ENCODE peak calls at places on chromosomes 12 and 14, in five cellular contexts. One of them, this sample, is unnamed.
A peak's percentile ranks its signal among the peaks of the same experiment; 100 is the strongest.

GRCh38 chr12:108722992-108723766 is 8.1 kb downstream of the CORO1C start:
- DNase-seq in cardiac muscle cell: peak; percentile 71
- DNase-seq in H1: no peak
- DNase-seq in CD8-positive, alpha-beta memory T cell: no peak
- DNase-seq in left ventricle myocardium inferior: no peak
- DNase-seq in this sample: no peak

GRCh38 chr14:94451091-94451751 is 1.4 kb downstream of the SERPINA11 start:
- DNase-seq in H1: no peak
- DNase-seq in CD8-positive, alpha-beta memory T cell: no peak
- DNase-seq in cardiac muscle cell: no peak
- DNase-seq in left ventricle myocardium inferior: no peak
- DNase-seq in this sample: no peak

GRCh38 chr12:32233568-32233967 is 126.9 kb downstream of the BICD1 start:
- DNase-seq in left ventricle myocardium inferior: no peak
- DNase-seq in cardiac muscle cell: no peak
- DNase-seq in CD8-positive, alpha-beta memory T cell: no peak
- DNase-seq in H1: no peak
- DNase-seq in this sample: no peak

GRCh38 chr12:111384596-111384995 is 15.7 kb upstream of the PHETA1 start:
- DNase-seq in cardiac muscle cell: no peak
- DNase-seq in CD8-positive, alpha-beta memory T cell: no peak
- DNase-seq in left ventricle myocardium inferior: no peak
- DNase-seq in H1: no peak
- DNase-seq in this sample: no peak

GRCh38 chr14:100858838-100859220 is 32.9 kb downstream of the MEG3 start:
- DNase-seq in H1: no peak
- DNase-seq in left ventricle myocardium inferior: no peak
- DNase-seq in CD8-positive, alpha-beta memory T cell: no peak
- DNase-seq in cardiac muscle cell: no peak
- DNase-seq in this sample: no peak

GRCh38 chr14:95233702-95234241 is 76.4 kb upstream of the DICER1 start:
- DNase-seq in left ventricle myocardium inferior: peak; percentile 62
- DNase-seq in CD8-positive, alpha-beta memory T cell: no peak
- DNase-seq in cardiac muscle cell: peak; percentile 40
- DNase-seq in H1: no peak
- DNase-seq in this sample: peak; percentile 61

GRCh38 chr14:42140831-42141279 is 534.2 kb downstream of the LRFN5 start:
- DNase-seq in H1: no peak
- DNase-seq in cardiac muscle cell: peak; percentile 4
- DNase-seq in CD8-positive, alpha-beta memory T cell: no peak
- DNase-seq in left ventricle myocardium inferior: no peak
- DNase-seq in this sample: no peak

GRCh38 chr14:33839193-33840076 is 111.4 kb downstream of the EGLN3 start:
- DNase-seq in cardiac muscle cell: peak; percentile 67
- DNase-seq in left ventricle myocardium inferior: no peak
- DNase-seq in H1: no peak
- DNase-seq in CD8-positive, alpha-beta memory T cell: peak; percentile 18
- DNase-seq in this sample: no peak

GRCh38 chr12:68119250-68119649 is 40.3 kb downstream of the IFNG start:
- DNase-seq in CD8-positive, alpha-beta memory T cell: no peak
- DNase-seq in H1: no peak
- DNase-seq in left ventricle myocardium inferior: no peak
- DNase-seq in cardiac muscle cell: no peak
- DNase-seq in this sample: no peak

GRCh38 chr12:27424631-27425230 is 21.8 kb upstream of the SMCO2 start:
- DNase-seq in CD8-positive, alpha-beta memory T cell: no peak
- DNase-seq in H1: no peak
- DNase-seq in cardiac muscle cell: peak; percentile 88
- DNase-seq in left ventricle myocardium inferior: no peak
- DNase-seq in this sample: no peak

GRCh38 chr14:81504864-81505263 is 28.8 kb downstream of the SEL1L start:
- DNase-seq in left ventricle myocardium inferior: no peak
- DNase-seq in CD8-positive, alpha-beta memory T cell: no peak
- DNase-seq in H1: no peak
- DNase-seq in cardiac muscle cell: no peak
- DNase-seq in this sample: no peak

GRCh38 chr12:123805119-123805518 is 43.0 kb downstream of the DNAH10 start:
- DNase-seq in left ventricle myocardium inferior: no peak
- DNase-seq in H1: no peak
- DNase-seq in CD8-positive, alpha-beta memory T cell: no peak
- DNase-seq in cardiac muscle cell: no peak
- DNase-seq in this sample: no peak

GRCh38 chr12:32688786-32689185 is 9.7 kb downstream of the DNM1L start:
- DNase-seq in CD8-positive, alpha-beta memory T cell: no peak
- DNase-seq in cardiac muscle cell: no peak
- DNase-seq in H1: no peak
- DNase-seq in left ventricle myocardium inferior: no peak
- DNase-seq in this sample: no peak

GRCh38 chr14:94307410-94307992 is 14.4 kb upstream of the SERPINA10 start:
- DNase-seq in cardiac muscle cell: no peak
- DNase-seq in CD8-positive, alpha-beta memory T cell: no peak
- DNase-seq in left ventricle myocardium inferior: no peak
- DNase-seq in H1: no peak
- DNase-seq in this sample: no peak

GRCh38 chr14:80901813-80902212 is 39.7 kb downstream of the CEP128 start:
- DNase-seq in CD8-positive, alpha-beta memory T cell: no peak
- DNase-seq in H1: no peak
- DNase-seq in cardiac muscle cell: no peak
- DNase-seq in left ventricle myocardium inferior: no peak
- DNase-seq in this sample: no peak

GRCh38 chr12:10400829-10401228 is 8.7 kb downstream of the KLRC4 start:
- DNase-seq in cardiac muscle cell: no peak
- DNase-seq in H1: no peak
- DNase-seq in CD8-positive, alpha-beta memory T cell: no peak
- DNase-seq in left ventricle myocardium inferior: no peak
- DNase-seq in this sample: no peak

GRCh38 chr14:105460616-105461015 is 14.0 kb upstream of the CRIP2 start:
- DNase-seq in left ventricle myocardium inferior: no peak
- DNase-seq in CD8-positive, alpha-beta memory T cell: no peak
- DNase-seq in H1: no peak
- DNase-seq in cardiac muscle cell: no peak
- DNase-seq in this sample: no peak

GRCh38 chr12:52508211-52508610 is 12.0 kb downstream of the KRT5 start:
- DNase-seq in cardiac muscle cell: no peak
- DNase-seq in H1: no peak
- DNase-seq in CD8-positive, alpha-beta memory T cell: no peak
- DNase-seq in left ventricle myocardium inferior: no peak
- DNase-seq in this sample: no peak

GRCh38 chr12:49482095-49483051 is 56.5 kb upstream of the KCNH3 start:
- DNase-seq in left ventricle myocardium inferior: no peak
- DNase-seq in H1: no peak
- DNase-seq in CD8-positive, alpha-beta memory T cell: no peak
- DNase-seq in cardiac muscle cell: no peak
- DNase-seq in this sample: no peak

GRCh38 chr12:2492166-2492705 is 302.5 kb upstream of the FKBP4 start:
- DNase-seq in left ventricle myocardium inferior: no peak
- DNase-seq in cardiac muscle cell: no peak
- DNase-seq in H1: no peak
- DNase-seq in CD8-positive, alpha-beta memory T cell: no peak
- DNase-seq in this sample: no peak

GRCh38 chr12:120115692-120116442 is 686 bp downstream of the RAB35 start:
- DNase-seq in cardiac muscle cell: peak; percentile 39
- DNase-seq in left ventricle myocardium inferior: peak; percentile 30
- DNase-seq in H1: no peak
- DNase-seq in CD8-positive, alpha-beta memory T cell: no peak
- DNase-seq in this sample: peak; percentile 61

GRCh38 chr14:69559581-69560011 is 15.1 kb downstream of the CCDC177 start:
- DNase-seq in H1: no peak
- DNase-seq in CD8-positive, alpha-beta memory T cell: no peak
- DNase-seq in cardiac muscle cell: no peak
- DNase-seq in left ventricle myocardium inferior: no peak
- DNase-seq in this sample: no peak

GRCh38 chr12:80165741-80166140 is 66.4 kb downstream of the OTOGL start:
- DNase-seq in CD8-positive, alpha-beta memory T cell: no peak
- DNase-seq in left ventricle myocardium inferior: no peak
- DNase-seq in cardiac muscle cell: no peak
- DNase-seq in H1: no peak
- DNase-seq in this sample: no peak

GRCh38 chr12:116598341-116599284 is 39.4 kb downstream of the MAP1LC3B2 start:
- DNase-seq in left ventricle myocardium inferior: peak; percentile 21
- DNase-seq in cardiac muscle cell: no peak
- DNase-seq in H1: no peak
- DNase-seq in CD8-positive, alpha-beta memory T cell: no peak
- DNase-seq in this sample: no peak

GRCh38 chr14:100336618-100337530 is 13.7 kb downstream of the SLC25A47 start:
- DNase-seq in CD8-positive, alpha-beta memory T cell: no peak
- DNase-seq in H1: no peak
- DNase-seq in left ventricle myocardium inferior: no peak
- DNase-seq in cardiac muscle cell: no peak
- DNase-seq in this sample: no peak

GRCh38 chr14:104289485-104289884 is 151.1 kb downstream of the KIF26A start:
- DNase-seq in left ventricle myocardium inferior: peak; percentile 5
- DNase-seq in H1: no peak
- DNase-seq in cardiac muscle cell: no peak
- DNase-seq in CD8-positive, alpha-beta memory T cell: no peak
- DNase-seq in this sample: no peak

GRCh38 chr14:76696361-76696760 is 64.9 kb upstream of the VASH1 start:
- DNase-seq in H1: no peak
- DNase-seq in CD8-positive, alpha-beta memory T cell: no peak
- DNase-seq in cardiac muscle cell: no peak
- DNase-seq in left ventricle myocardium inferior: no peak
- DNase-seq in this sample: no peak

GRCh38 chr14:33646692-33647260 is 304.1 kb downstream of the EGLN3 start:
- DNase-seq in CD8-positive, alpha-beta memory T cell: no peak
- DNase-seq in cardiac muscle cell: peak; percentile 63
- DNase-seq in H1: no peak
- DNase-seq in left ventricle myocardium inferior: no peak
- DNase-seq in this sample: no peak

GRCh38 chr14:66507181-66507721 is 696 bp upstream of the GPHN start:
- DNase-seq in CD8-positive, alpha-beta memory T cell: no peak
- DNase-seq in cardiac muscle cell: no peak
- DNase-seq in left ventricle myocardium inferior: no peak
- DNase-seq in H1: no peak
- DNase-seq in this sample: no peak

GRCh38 chr12:57726151-57726883 is 12.2 kb downstream of the AGAP2 start:
- DNase-seq in CD8-positive, alpha-beta memory T cell: peak; percentile 18
- DNase-seq in left ventricle myocardium inferior: peak; percentile 73
- DNase-seq in H1: peak; percentile 65
- DNase-seq in cardiac muscle cell: peak; percentile 87
- DNase-seq in this sample: no peak

GRCh38 chr12:53940448-53941014 is 1.9 kb downstream of the HOXC13 start:
- DNase-seq in H1: no peak
- DNase-seq in left ventricle myocardium inferior: no peak
- DNase-seq in cardiac muscle cell: no peak
- DNase-seq in CD8-positive, alpha-beta memory T cell: no peak
- DNase-seq in this sample: no peak
- H3K4me3 ChIP-seq in H1: no peak overlapping the region
- H3K4me3 ChIP-seq in left ventricle myocardium inferior: no peak overlapping the region
- H3K4me3 ChIP-seq in cardiac muscle cell: no peak overlapping the region
- H3K4me3 ChIP-seq in CD8-positive, alpha-beta memory T cell: no peak overlapping the region
- H3K4me3 ChIP-seq in this sample: no peak overlapping the region

DNA sequence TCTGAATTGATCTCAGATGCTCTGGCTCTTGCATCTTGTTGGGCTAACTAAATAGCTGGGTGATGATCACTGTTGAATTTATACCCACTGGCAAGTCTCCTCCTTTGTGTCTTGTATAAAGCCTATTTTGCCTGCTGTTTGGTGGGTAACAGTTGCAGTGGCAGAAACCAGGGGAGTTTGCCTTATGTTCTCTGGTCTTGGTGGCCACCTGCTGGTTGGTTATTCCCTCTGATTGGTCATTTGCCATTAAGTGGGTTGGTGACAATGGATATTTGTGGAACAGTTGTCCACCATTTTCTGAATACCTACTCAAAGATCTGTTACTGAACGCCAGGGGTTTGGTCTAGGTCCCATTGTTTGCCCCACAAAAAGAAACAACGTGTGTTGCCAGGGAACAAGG is 52.1 kb downstream of the AVPR1A start:
- DNase-seq in left ventricle myocardium inferior: no peak
- DNase-seq in H1: no peak
- DNase-seq in cardiac muscle cell: no peak
- DNase-seq in CD8-positive, alpha-beta memory T cell: no peak
- DNase-seq in this sample: no peak
- H3K36me3 ChIP-seq in left ventricle myocardium inferior: no peaks in the 10 kb centered on the region
- H3K36me3 ChIP-seq in H1: no peaks in the 10 kb centered on the region
- H3K36me3 ChIP-seq in cardiac muscle cell: no peaks in the 10 kb centered on the region
- H3K36me3 ChIP-seq in CD8-positive, alpha-beta memory T cell: no peaks in the 10 kb centered on the region
- H3K36me3 ChIP-seq in this sample: no peaks in the 10 kb centered on the region

GRCh38 chr12:6788972-6789905 is at the start of gene CD4:
- DNase-seq in left ventricle myocardium inferior: peak; percentile 74
- DNase-seq in CD8-positive, alpha-beta memory T cell: no peak
- DNase-seq in H1: no peak
- DNase-seq in cardiac muscle cell: no peak
- DNase-seq in this sample: no peak
- H3K4me3 ChIP-seq in left ventricle myocardium inferior: peak within 1 kb of the TSS; percentile 34
- H3K4me3 ChIP-seq in CD8-positive, alpha-beta memory T cell: peak within 1 kb of the TSS; percentile 86
- H3K4me3 ChIP-seq in H1: no peak within 1 kb of the TSS
- H3K4me3 ChIP-seq in cardiac muscle cell: no peak within 1 kb of the TSS
- H3K4me3 ChIP-seq in this sample: no peak within 1 kb of the TSS

GRCh38 chr14:50762931-50763300 is 68.0 kb downstream of the NIN start:
- DNase-seq in CD8-positive, alpha-beta memory T cell: no peak
- DNase-seq in H1: no peak
- DNase-seq in left ventricle myocardium inferior: no peak
- DNase-seq in cardiac muscle cell: no peak
- DNase-seq in this sample: no peak

GRCh38 chr14:50758945-50759344 is 72.0 kb downstream of the NIN start:
- DNase-seq in CD8-positive, alpha-beta memory T cell: no peak
- DNase-seq in left ventricle myocardium inferior: no peak
- DNase-seq in cardiac muscle cell: no peak
- DNase-seq in H1: no peak
- DNase-seq in this sample: no peak

GRCh38 chr14:50763386-50764007 is 67.5 kb downstream of the NIN start:
- DNase-seq in CD8-positive, alpha-beta memory T cell: no peak
- DNase-seq in left ventricle myocardium inferior: no peak
- DNase-seq in cardiac muscle cell: peak; percentile 24
- DNase-seq in H1: no peak
- DNase-seq in this sample: no peak

GRCh38 chr14:50759800-50760543 is 71.0 kb downstream of the NIN start:
- DNase-seq in cardiac muscle cell: no peak
- DNase-seq in CD8-positive, alpha-beta memory T cell: no peak
- DNase-seq in H1: no peak
- DNase-seq in left ventricle myocardium inferior: no peak
- DNase-seq in this sample: no peak

DNA sequence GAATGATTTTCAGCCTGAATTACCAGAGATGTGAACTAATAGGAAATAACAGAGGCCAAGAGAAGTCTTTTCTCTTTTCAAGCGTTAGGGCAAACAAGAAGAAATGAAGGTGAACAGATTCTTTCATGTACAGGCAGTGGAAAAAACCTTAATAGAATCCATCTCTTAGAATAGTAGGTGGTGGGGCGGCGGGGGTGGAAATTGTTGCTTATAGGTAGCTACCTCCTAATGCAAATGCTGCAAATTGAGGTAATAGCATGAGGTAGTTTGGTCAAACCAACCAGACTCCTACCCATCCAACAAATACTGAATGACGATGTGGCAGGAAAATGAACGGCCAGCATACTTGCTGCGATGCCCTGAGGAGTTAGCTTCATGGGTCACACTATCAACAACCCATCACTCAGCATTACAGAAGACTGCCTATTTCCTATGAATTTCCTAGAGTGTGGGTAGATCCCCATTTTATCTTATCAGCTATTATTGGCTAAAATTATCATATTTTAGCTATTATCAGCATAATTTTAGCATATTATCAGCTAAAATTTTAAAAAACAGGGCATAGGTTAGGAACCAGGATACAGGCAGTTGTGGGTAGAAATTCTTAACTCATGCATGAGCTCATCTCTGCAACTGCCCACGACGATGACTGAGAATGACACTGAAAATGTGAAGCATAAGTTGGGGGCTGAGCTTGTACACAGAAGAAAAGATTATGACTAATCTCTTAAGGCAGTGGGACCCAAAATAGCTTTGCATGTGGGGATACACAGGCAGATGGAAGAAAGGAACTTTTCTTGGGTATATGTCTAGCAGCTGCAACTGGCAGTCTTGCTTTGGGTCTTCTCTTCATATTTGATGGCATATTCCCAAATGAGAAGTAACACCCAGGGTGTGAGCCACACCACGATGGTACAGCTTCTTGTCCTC is 68.7 kb downstream of the NIN start:
- DNase-seq in H1: no peak
- DNase-seq in cardiac muscle cell: peak; percentile 18
- DNase-seq in CD8-positive, alpha-beta memory T cell: no peak
- DNase-seq in left ventricle myocardium inferior: no peak
- DNase-seq in this sample: peak; percentile 49
- H3K36me3 ChIP-seq in H1: peaks cover 31% of the 10 kb centered on the region
- H3K36me3 ChIP-seq in cardiac muscle cell: peaks cover 46% of the 10 kb centered on the region
- H3K36me3 ChIP-seq in CD8-positive, alpha-beta memory T cell: peaks cover 60% of the 10 kb centered on the region
- H3K36me3 ChIP-seq in left ventricle myocardium inferior: peaks cover 96% of the 10 kb centered on the region
- H3K36me3 ChIP-seq in this sample: peaks cover 33% of the 10 kb centered on the region

This sample was measured in GM06990.